ENCODE peak calls at places on chromosomes 5 and 9, in four cellular contexts. L, Z, W and V are unnamed samples.

GRCh38 chr9:133754187-133754586 is 16.0 kb upstream of the SARDH start:
- DNase-seq in Z (no peak), L (no peak), W (no peak), V (no peak)

GRCh38 chr5:36647046-36647445 is 40.6 kb downstream of the SLC1A3 start:
- DNase-seq in Z (no peak), L (no peak), W (no peak), V (no peak)

GRCh38 chr9:14203366-14204056 is 110.4 kb downstream of the NFIB start:
- DNase-seq in Z (no peak), L (peak; percentile 80), W (no peak), V (no peak)

GRCh38 chr5:29039994-29040393 is 2001.6 kb upstream of the CDH9 start:
- DNase-seq in L (no peak), Z (no peak), W (no peak), V (no peak)

GRCh38 chr5:174320051-174320450 is 274.5 kb downstream of the NSG2 start:
- DNase-seq in W (peak; percentile 67), L (no peak), Z (no peak), V (no peak)

GRCh38 chr5:53027913-53028312 is 38.8 kb downstream of the ITGA2 start:
- DNase-seq in L (peak; percentile 4), Z (no peak), W (no peak), V (peak; percentile 4)

GRCh38 chr9:92640398-92641091 is 29.4 kb downstream of the IPPK start:
- DNase-seq in Z (no peak), W (no peak), L (no peak), V (no peak)

GRCh38 chr9:128992995-128993394 is 35.1 kb downstream of the SH3GLB2 start:
- DNase-seq in Z (peak; percentile 53), W (no peak), L (peak; percentile 67), V (no peak)

GRCh38 chr9:36138901-36139300 is 2.4 kb downstream of the GLIPR2 start:
- DNase-seq in L (no peak), Z (no peak), W (no peak), V (no peak)

GRCh38 chr9:93110400-93110855 is 14.4 kb downstream of the CARD19 start:
- DNase-seq in L (no peak), W (no peak), Z (peak; percentile 20), V (no peak)

GRCh38 chr5:138466058-138466899 is 1.0 kb downstream of the EGR1 start:
- DNase-seq in Z (no peak), W (no peak), L (peak; percentile 45), V (peak; percentile 18)

GRCh38 chr9:116060631-116061030 is 93.0 kb upstream of the PAPPA start:
- DNase-seq in Z (no peak), W (peak; percentile 38), L (no peak), V (no peak)

GRCh38 chr5:40405230-40405629 is 274.5 kb upstream of the PTGER4 start:
- DNase-seq in Z (no peak), L (no peak), W (no peak), V (no peak)

GRCh38 chr9:106862946-106863740 is at the start of gene ZNF462:
- DNase-seq in W (peak; percentile 82), L (peak; percentile 56), Z (no peak), V (peak; percentile 92)

GRCh38 chr5:151896041-151896691 is 28.5 kb downstream of the GLRA1 start:
- DNase-seq in L (no peak), Z (no peak), W (no peak), V (no peak)